ENCODE peak calls at places on chromosome 5, in eight cellular contexts. One of them, this sample, is unnamed. For H3K27me3 and H3K9me3, the result is how much of the 10 kb centered on the place peaks cover.

GRCh38 chr5:159330131-159330530 is at the start of gene IL12B:
- DNase-seq in PC-9: no peak
- DNase-seq in MM.1S: no peak
- DNase-seq in WERI-Rb-1: no peak
- DNase-seq in left ventricle myocardium inferior: no peak
- DNase-seq in psoas muscle: no peak
- DNase-seq in cardiac muscle cell: no peak
- DNase-seq in left lung: no peak
- DNase-seq in this sample: no peak

GRCh38 chr5:168879929-168880328 is 300.8 kb upstream of the PANK3 start:
- DNase-seq in left lung: no peak
- DNase-seq in psoas muscle: no peak
- DNase-seq in PC-9: no peak
- DNase-seq in cardiac muscle cell: no peak
- DNase-seq in left ventricle myocardium inferior: no peak
- DNase-seq in MM.1S: no peak
- DNase-seq in WERI-Rb-1: no peak
- DNase-seq in this sample: peak

GRCh38 chr5:179858241-179858585 is 404 bp downstream of the MRNIP start:
- DNase-seq in psoas muscle: peak
- DNase-seq in cardiac muscle cell: peak
- DNase-seq in left lung: peak
- DNase-seq in MM.1S: peak
- DNase-seq in left ventricle myocardium inferior: no peak
- DNase-seq in PC-9: no peak
- DNase-seq in WERI-Rb-1: peak
- DNase-seq in this sample: peak

GRCh38 chr5:103962023-103962422 is 399.4 kb upstream of the NUDT12 start:
- DNase-seq in WERI-Rb-1: no peak
- DNase-seq in PC-9: no peak
- DNase-seq in MM.1S: no peak
- DNase-seq in cardiac muscle cell: no peak
- DNase-seq in left ventricle myocardium inferior: no peak
- DNase-seq in psoas muscle: no peak
- DNase-seq in left lung: no peak
- DNase-seq in this sample: no peak

GRCh38 chr5:1842026-1842819 is 40.5 kb downstream of the IRX4 start:
- DNase-seq in MM.1S: no peak
- DNase-seq in cardiac muscle cell: no peak
- DNase-seq in left lung: no peak
- DNase-seq in PC-9: no peak
- DNase-seq in psoas muscle: peak
- DNase-seq in left ventricle myocardium inferior: no peak
- DNase-seq in WERI-Rb-1: no peak
- DNase-seq in this sample: no peak

GRCh38 chr5:157464518-157465171 is 4.6 kb downstream of the NIPAL4 start:
- DNase-seq in left lung: no peak
- DNase-seq in MM.1S: no peak
- DNase-seq in psoas muscle: no peak
- DNase-seq in PC-9: peak
- DNase-seq in WERI-Rb-1: no peak
- DNase-seq in left ventricle myocardium inferior: no peak
- DNase-seq in cardiac muscle cell: no peak
- DNase-seq in this sample: no peak

GRCh38 chr5:6195711-6196358 is 182.5 kb downstream of the MED10 start:
- DNase-seq in WERI-Rb-1: no peak
- DNase-seq in MM.1S: no peak
- DNase-seq in psoas muscle: no peak
- DNase-seq in left lung: no peak
- DNase-seq in cardiac muscle cell: no peak
- DNase-seq in left ventricle myocardium inferior: no peak
- DNase-seq in PC-9: peak
- DNase-seq in this sample: no peak

GRCh38 chr5:42984307-42984706 is 55.8 kb downstream of the ANXA2R start:
- DNase-seq in psoas muscle: no peak
- DNase-seq in left ventricle myocardium inferior: no peak
- DNase-seq in WERI-Rb-1: no peak
- DNase-seq in PC-9: peak
- DNase-seq in MM.1S: no peak
- DNase-seq in cardiac muscle cell: no peak
- DNase-seq in left lung: no peak
- DNase-seq in this sample: no peak

GRCh38 chr5:65926893-65927292 is 518 bp downstream of the ERBIN start:
- DNase-seq in left ventricle myocardium inferior: no peak
- DNase-seq in WERI-Rb-1: no peak
- DNase-seq in PC-9: no peak
- DNase-seq in cardiac muscle cell: peak
- DNase-seq in MM.1S: peak
- DNase-seq in left lung: no peak
- DNase-seq in psoas muscle: no peak
- DNase-seq in this sample: no peak

GRCh38 chr5:126335871-126336270 is 87.3 kb upstream of the GRAMD2B start:
- DNase-seq in MM.1S: no peak
- DNase-seq in psoas muscle: no peak
- DNase-seq in left ventricle myocardium inferior: no peak
- DNase-seq in cardiac muscle cell: no peak
- DNase-seq in PC-9: no peak
- DNase-seq in WERI-Rb-1: no peak
- DNase-seq in left lung: no peak
- DNase-seq in this sample: no peak

GRCh38 chr5:28165116-28165515 is 1126.7 kb upstream of the CDH9 start:
- DNase-seq in cardiac muscle cell: no peak
- DNase-seq in psoas muscle: no peak
- DNase-seq in left ventricle myocardium inferior: no peak
- DNase-seq in left lung: no peak
- DNase-seq in PC-9: no peak
- DNase-seq in WERI-Rb-1: no peak
- DNase-seq in MM.1S: no peak
- DNase-seq in this sample: no peak

GRCh38 chr5:34743878-34744277 is 87.8 kb downstream of the RAI14 start:
- DNase-seq in left ventricle myocardium inferior: no peak
- DNase-seq in cardiac muscle cell: peak
- DNase-seq in psoas muscle: no peak
- DNase-seq in PC-9: no peak
- DNase-seq in WERI-Rb-1: no peak
- DNase-seq in MM.1S: no peak
- DNase-seq in left lung: no peak
- DNase-seq in this sample: no peak

GRCh38 chr5:81980598-81981260 is 8.9 kb downstream of the ATG10 start:
- DNase-seq in cardiac muscle cell: peak
- DNase-seq in MM.1S: no peak
- DNase-seq in left lung: no peak
- DNase-seq in WERI-Rb-1: no peak
- DNase-seq in PC-9: no peak
- DNase-seq in psoas muscle: no peak
- DNase-seq in left ventricle myocardium inferior: no peak
- DNase-seq in this sample: no peak

GRCh38 chr5:21919417-21920022 is 933.6 kb downstream of the CDH12 start:
- DNase-seq in cardiac muscle cell: peak
- DNase-seq in MM.1S: peak
- DNase-seq in psoas muscle: no peak
- DNase-seq in PC-9: no peak
- DNase-seq in left ventricle myocardium inferior: no peak
- DNase-seq in left lung: no peak
- DNase-seq in WERI-Rb-1: peak
- DNase-seq in this sample: peak

GRCh38 chr5:74257645-74258328 is 382.7 kb downstream of the ENC1 start:
- DNase-seq in PC-9: peak
- DNase-seq in MM.1S: peak
- DNase-seq in cardiac muscle cell: no peak
- DNase-seq in left lung: no peak
- DNase-seq in psoas muscle: peak
- DNase-seq in WERI-Rb-1: no peak
- DNase-seq in left ventricle myocardium inferior: peak
- DNase-seq in this sample: peak

GRCh38 chr5:5665225-5666075 is 243.0 kb downstream of the ICE1 start:
- DNase-seq in left lung: no peak
- DNase-seq in cardiac muscle cell: no peak
- DNase-seq in psoas muscle: no peak
- DNase-seq in left ventricle myocardium inferior: no peak
- DNase-seq in PC-9: peak
- DNase-seq in MM.1S: no peak
- DNase-seq in WERI-Rb-1: no peak
- DNase-seq in this sample: no peak

GRCh38 chr5:68046445-68046844 is 169.1 kb upstream of the PIK3R1 start:
- DNase-seq in left lung: no peak
- DNase-seq in left ventricle myocardium inferior: no peak
- DNase-seq in WERI-Rb-1: no peak
- DNase-seq in MM.1S: no peak
- DNase-seq in PC-9: peak
- DNase-seq in psoas muscle: no peak
- DNase-seq in cardiac muscle cell: no peak
- DNase-seq in this sample: no peak

GRCh38 chr5:7396169-7397004 is 449 bp downstream of the ADCY2 start:
- DNase-seq in left ventricle myocardium inferior: no peak
- DNase-seq in left lung: peak
- DNase-seq in MM.1S: peak
- DNase-seq in cardiac muscle cell: peak
- DNase-seq in WERI-Rb-1: no peak
- DNase-seq in PC-9: no peak
- DNase-seq in psoas muscle: peak
- DNase-seq in this sample: peak
- H3K27me3 ChIP-seq in left ventricle myocardium inferior: half or more
- H3K27me3 ChIP-seq in left lung: under half
- H3K27me3 ChIP-seq in MM.1S: under half
- H3K27me3 ChIP-seq in cardiac muscle cell: under half
- H3K27me3 ChIP-seq in WERI-Rb-1: under half
- H3K27me3 ChIP-seq in PC-9: under half
- H3K27me3 ChIP-seq in psoas muscle: under half
- H3K27me3 ChIP-seq in this sample: under half

DNA sequence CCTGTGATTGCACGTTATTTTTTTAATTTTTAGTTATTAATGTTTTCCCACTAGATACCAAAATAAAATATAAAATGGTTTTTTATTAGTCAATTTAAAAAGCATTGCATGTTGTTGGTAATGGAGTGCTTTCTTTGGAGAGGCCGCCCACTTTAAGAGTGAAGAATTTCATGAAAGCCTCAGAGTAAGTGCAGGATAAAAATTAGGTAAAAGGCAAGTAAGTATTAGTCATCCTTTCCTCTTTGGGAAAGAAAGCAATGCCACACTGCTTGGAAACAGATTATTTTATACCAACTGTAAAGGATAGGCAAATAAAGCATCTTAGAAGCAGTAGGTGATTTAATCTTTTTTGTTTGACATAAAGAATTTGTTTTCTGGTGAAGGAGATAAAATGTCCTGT is 62.9 kb downstream of the HSD17B4 start:
- DNase-seq in cardiac muscle cell: no peak
- DNase-seq in PC-9: no peak
- DNase-seq in psoas muscle: no peak
- DNase-seq in left ventricle myocardium inferior: no peak
- DNase-seq in left lung: no peak
- DNase-seq in MM.1S: no peak
- DNase-seq in WERI-Rb-1: no peak
- DNase-seq in this sample: no peak
- H3K27ac ChIP-seq in cardiac muscle cell: no peak
- H3K27ac ChIP-seq in PC-9: no peak
- H3K27ac ChIP-seq in psoas muscle: no peak
- H3K27ac ChIP-seq in left ventricle myocardium inferior: no peak
- H3K27ac ChIP-seq in left lung: no peak
- H3K27ac ChIP-seq in MM.1S: no peak
- H3K27ac ChIP-seq in WERI-Rb-1: no peak
- H3K27ac ChIP-seq in this sample: no peak

GRCh38 chr5:93589812-93590215 is 6.8 kb downstream of the NR2F1 start:
- DNase-seq in MM.1S: no peak
- DNase-seq in left lung: no peak
- DNase-seq in left ventricle myocardium inferior: no peak
- DNase-seq in psoas muscle: no peak
- DNase-seq in cardiac muscle cell: no peak
- DNase-seq in PC-9: no peak
- DNase-seq in WERI-Rb-1: no peak
- DNase-seq in this sample: no peak

GRCh38 chr5:93588586-93589347 is 5.7 kb downstream of the NR2F1 start:
- DNase-seq in left lung: peak
- DNase-seq in PC-9: no peak
- DNase-seq in left ventricle myocardium inferior: no peak
- DNase-seq in WERI-Rb-1: no peak
- DNase-seq in MM.1S: no peak
- DNase-seq in cardiac muscle cell: no peak
- DNase-seq in psoas muscle: no peak
- DNase-seq in this sample: no peak

GRCh38 chr5:93590511-93590910 is 7.5 kb downstream of the NR2F1 start:
- DNase-seq in PC-9: no peak
- DNase-seq in left ventricle myocardium inferior: no peak
- DNase-seq in cardiac muscle cell: no peak
- DNase-seq in psoas muscle: no peak
- DNase-seq in left lung: no peak
- DNase-seq in MM.1S: no peak
- DNase-seq in WERI-Rb-1: no peak
- DNase-seq in this sample: no peak

GRCh38 chr5:93587919-93588585 is 5.0 kb downstream of the NR2F1 start:
- DNase-seq in cardiac muscle cell: no peak
- DNase-seq in MM.1S: no peak
- DNase-seq in WERI-Rb-1: no peak
- DNase-seq in left ventricle myocardium inferior: no peak
- DNase-seq in PC-9: no peak
- DNase-seq in psoas muscle: no peak
- DNase-seq in left lung: peak
- DNase-seq in this sample: no peak

GRCh38 chr5:93589348-93589662 is 6.3 kb downstream of the NR2F1 start:
- DNase-seq in left ventricle myocardium inferior: no peak
- DNase-seq in left lung: no peak
- DNase-seq in WERI-Rb-1: no peak
- DNase-seq in cardiac muscle cell: no peak
- DNase-seq in MM.1S: no peak
- DNase-seq in psoas muscle: no peak
- DNase-seq in PC-9: no peak
- DNase-seq in this sample: no peak
- H3K9me3 ChIP-seq in left ventricle myocardium inferior: under half
- H3K9me3 ChIP-seq in left lung: under half
- H3K9me3 ChIP-seq in WERI-Rb-1: under half
- H3K9me3 ChIP-seq in cardiac muscle cell: under half
- H3K9me3 ChIP-seq in MM.1S: under half
- H3K9me3 ChIP-seq in psoas muscle: under half
- H3K9me3 ChIP-seq in PC-9: under half
- H3K9me3 ChIP-seq in this sample: under half

DNA sequence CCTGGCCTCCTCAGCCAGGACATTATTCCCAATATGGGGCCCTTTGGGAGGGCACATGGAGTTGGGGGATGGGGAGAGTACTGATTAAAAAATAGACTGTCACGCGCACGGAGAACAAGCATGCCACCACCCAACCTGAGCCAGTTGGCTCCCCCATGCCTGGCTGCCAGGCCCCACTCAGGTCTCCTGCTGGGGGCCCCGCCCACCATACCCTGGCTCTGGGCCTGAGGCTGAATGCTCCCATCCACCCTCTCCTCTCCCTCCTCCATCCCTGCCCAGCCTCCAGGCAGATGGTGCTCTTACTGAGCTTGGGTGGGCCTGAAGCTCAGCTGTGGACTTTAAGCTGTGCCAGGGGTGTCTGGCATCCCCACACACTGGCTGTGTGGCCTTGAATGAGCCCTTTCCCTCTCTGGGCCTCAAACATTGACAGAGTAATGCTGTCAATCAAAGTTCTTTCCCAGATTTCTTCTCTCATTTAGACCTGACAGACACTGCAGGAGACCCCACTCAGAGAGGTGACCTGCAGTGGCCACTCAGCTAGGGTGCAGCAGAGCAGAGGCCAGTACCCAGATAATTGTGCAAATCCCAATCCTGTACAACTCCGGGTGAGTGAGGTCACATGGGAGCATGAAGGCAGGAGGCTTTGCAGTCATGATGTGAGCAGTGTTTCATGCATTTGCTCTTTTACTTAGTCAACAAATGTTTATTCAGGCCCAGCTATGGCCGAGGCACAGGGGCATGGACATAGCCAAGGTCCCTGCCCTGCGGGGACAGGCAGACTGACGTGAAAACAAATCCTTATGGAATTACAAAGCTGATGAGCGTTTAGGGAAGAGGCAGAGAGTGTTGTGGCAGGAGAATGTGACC is 9.8 kb upstream of the SYNPO start:
- DNase-seq in left ventricle myocardium inferior: peak
- DNase-seq in WERI-Rb-1: no peak
- DNase-seq in MM.1S: no peak
- DNase-seq in psoas muscle: peak
- DNase-seq in cardiac muscle cell: no peak
- DNase-seq in left lung: no peak
- DNase-seq in PC-9: no peak
- DNase-seq in this sample: no peak
- H3K27me3 ChIP-seq in left ventricle myocardium inferior: under half
- H3K27me3 ChIP-seq in WERI-Rb-1: under half
- H3K27me3 ChIP-seq in MM.1S: under half
- H3K27me3 ChIP-seq in psoas muscle: under half
- H3K27me3 ChIP-seq in cardiac muscle cell: under half
- H3K27me3 ChIP-seq in left lung: under half
- H3K27me3 ChIP-seq in PC-9: under half
- H3K27me3 ChIP-seq in this sample: under half

This sample was measured in pancreas.